ENCODE peak calls at places on chromosomes 13 and 19, in ten cellular contexts. W is lower lobe of right lung; Y is colonic mucosa; M is testis; I is uterus; F is prostate gland; E is mesendoderm; S is breast epithelium; R is naive thymus-derived CD4-positive, alpha-beta T cell; Q is esophagus squamous epithelium. B is an unnamed sample.

GRCh38 chr13:30905932-30906383 is at the start of gene MEDAG:
- DNase-seq in W (peak), Y (peak), M (peak), I (peak), F (no peak), E (no peak), S (peak), R (no peak), Q (peak), B (no peak)

GRCh38 chr13:32650705-32651311 is 64.6 kb downstream of the PDS5B start:
- DNase-seq in W (no peak), Y (peak), M (peak), I (no peak), F (peak), E (peak), S (no peak), R (peak), Q (no peak), B (peak)

GRCh38 chr13:30421093-30422055 is 919 bp upstream of the UBE2L5 start:
- DNase-seq in W (peak), Y (peak), M (peak), I (peak), F (peak), E (peak), S (peak), R (peak), Q (peak), B (peak)

GRCh38 chr13:76500894-76501293 is 385.3 kb downstream of the KCTD12 start:
- DNase-seq in W (no peak), Y (no peak), M (no peak), I (no peak), F (no peak), E (no peak), S (no peak), R (no peak), Q (no peak), B (no peak)

GRCh38 chr19:17671906-17672305 is 16.2 kb downstream of the UNC13A start:
- DNase-seq in W (no peak), Y (no peak), M (peak), I (no peak), F (no peak), E (peak), S (no peak), R (no peak), Q (no peak), B (no peak)

GRCh38 chr13:41064493-41064892 is 3.2 kb downstream of the WBP4 start:
- DNase-seq in W (no peak), Y (no peak), M (no peak), I (no peak), F (no peak), E (no peak), S (no peak), R (no peak), Q (no peak), B (no peak)

GRCh38 chr13:109119886-109120285 is 490.5 kb downstream of the MYO16 start:
- DNase-seq in W (no peak), Y (no peak), M (no peak), I (no peak), F (no peak), E (no peak), S (no peak), R (no peak), Q (no peak), B (no peak)

GRCh38 chr13:27450921-27451461 is 627 bp upstream of the MTIF3 start:
- DNase-seq in W (peak), Y (peak), M (peak), I (peak), F (peak), E (peak), S (peak), R (no peak), Q (no peak), B (peak)

GRCh38 chr19:24078688-24079087 is 8.3 kb upstream of the ZNF254 start:
- DNase-seq in W (no peak), Y (no peak), M (no peak), I (no peak), F (no peak), E (no peak), S (no peak), R (no peak), Q (no peak), B (no peak)

GRCh38 chr19:19062454-19063182 is 1.2 kb upstream of the SLC25A42 start:
- DNase-seq in W (no peak), Y (no peak), M (no peak), I (no peak), F (no peak), E (peak), S (no peak), R (no peak), Q (no peak), B (no peak)

GRCh38 chr13:106350208-106350607 is 185.3 kb downstream of the EFNB2 start:
- DNase-seq in W (peak), Y (peak), M (no peak), I (no peak), F (no peak), E (peak), S (no peak), R (no peak), Q (no peak), B (no peak)

GRCh38 chr13:33236021-33236420 is 49.5 kb downstream of the STARD13 start:
- DNase-seq in W (no peak), Y (no peak), M (no peak), I (no peak), F (no peak), E (no peak), S (no peak), R (no peak), Q (no peak), B (no peak)

GRCh38 chr13:101785858-101786257 is 333.4 kb downstream of the ITGBL1 start:
- DNase-seq in W (no peak), Y (no peak), M (peak), I (no peak), F (no peak), E (peak), S (no peak), R (no peak), Q (no peak), B (no peak)

GRCh38 chr19:3573858-3574637 is 1.3 kb downstream of the HMG20B start:
- DNase-seq in W (peak), Y (peak), M (peak), I (peak), F (peak), E (peak), S (peak), R (peak), Q (peak), B (peak)
- H3K27ac ChIP-seq in W (peak), Y (no peak), M (peak), I (no peak), F (peak), E (no peak), S (peak), R (peak), Q (peak), B (peak)

GRCh38 chr19:35249848-35250711 is 1.3 kb downstream of the LSR start:
- DNase-seq in W (no peak), Y (peak), M (no peak), I (no peak), F (no peak), E (no peak), S (no peak), R (no peak), Q (no peak), B (no peak)
- H3K27ac ChIP-seq in W (peak), Y (peak), M (no peak), I (no peak), F (peak), E (no peak), S (peak), R (no peak), Q (peak), B (no peak)

GRCh38 chr13:98525452-98525851 is 51.5 kb downstream of the STK24 start:
- DNase-seq in W (no peak), Y (no peak), M (no peak), I (no peak), F (no peak), E (peak), S (no peak), R (no peak), Q (no peak), B (no peak)

GRCh38 chr13:98525852-98526512 is 50.9 kb downstream of the STK24 start:
- DNase-seq in W (no peak), Y (no peak), M (no peak), I (no peak), F (no peak), E (no peak), S (no peak), R (no peak), Q (no peak), B (no peak)

GRCh38 chr13:98523455-98524102 is 53.3 kb downstream of the STK24 start:
- DNase-seq in W (no peak), Y (no peak), M (no peak), I (no peak), F (no peak), E (no peak), S (no peak), R (no peak), Q (no peak), B (no peak)

GRCh38 chr13:98524391-98524790 is 52.5 kb downstream of the STK24 start:
- DNase-seq in W (no peak), Y (no peak), M (no peak), I (no peak), F (no peak), E (no peak), S (no peak), R (no peak), Q (no peak), B (no peak)

GRCh38 chr13:98524793-98525192 is 52.1 kb downstream of the STK24 start:
- DNase-seq in W (no peak), Y (no peak), M (no peak), I (no peak), F (no peak), E (no peak), S (no peak), R (no peak), Q (no peak), B (no peak)
- H3K27ac ChIP-seq in W (no peak), Y (no peak), M (no peak), I (no peak), F (no peak), E (no peak), S (no peak), R (no peak), Q (no peak), B (peak)

GRCh38 chr19:751501-752341 is 809 bp downstream of the MISP start:
- DNase-seq in W (no peak), Y (peak), M (no peak), I (no peak), F (no peak), E (peak), S (no peak), R (no peak), Q (no peak), B (no peak)
- H3K27ac ChIP-seq in W (peak), Y (peak), M (no peak), I (no peak), F (peak), E (no peak), S (peak), R (no peak), Q (peak), B (no peak)

DNA sequence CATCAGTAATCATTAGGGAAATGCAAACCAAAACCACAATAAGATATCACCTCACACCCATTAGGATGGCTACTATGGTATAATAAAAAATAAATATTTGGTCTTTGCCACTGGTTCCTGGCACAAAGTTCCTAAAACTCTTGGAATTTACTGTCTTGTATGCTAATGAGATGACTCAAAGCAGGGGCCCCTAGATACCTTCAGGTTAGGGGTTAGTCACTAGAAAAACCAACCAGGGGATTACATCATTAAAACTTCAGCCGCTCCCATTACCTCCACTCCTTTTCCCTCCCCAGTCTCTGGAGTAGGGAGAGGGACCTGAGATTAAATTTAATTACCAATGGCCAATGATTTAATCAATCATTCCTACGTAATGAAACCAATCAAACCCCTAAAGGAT is 49.6 kb downstream of the THSD1 start:
- DNase-seq in W (no peak), Y (no peak), M (no peak), I (no peak), F (no peak), E (peak), S (no peak), R (no peak), Q (no peak), B (no peak)
- H3K27ac ChIP-seq in W (no peak), Y (no peak), M (no peak), I (no peak), F (no peak), E (no peak), S (no peak), R (no peak), Q (no peak), B (no peak)

GRCh38 chr19:755063-755462 is 4.2 kb downstream of the MISP start:
- DNase-seq in W (no peak), Y (peak), M (no peak), I (no peak), F (no peak), E (no peak), S (no peak), R (no peak), Q (no peak), B (no peak)
- H3K27ac ChIP-seq in W (no peak), Y (peak), M (no peak), I (no peak), F (no peak), E (no peak), S (no peak), R (no peak), Q (no peak), B (no peak)

GRCh38 chr13:71867101-71867814 is at the start of gene DACH1:
- DNase-seq in W (peak), Y (peak), M (peak), I (peak), F (peak), E (peak), S (no peak), R (no peak), Q (peak), B (peak)
- H3K27ac ChIP-seq in W (peak), Y (peak), M (peak), I (peak), F (peak), E (no peak), S (peak), R (no peak), Q (peak), B (no peak)

GRCh38 chr13:97246596-97246995 is 24.5 kb downstream of the MBNL2 start:
- DNase-seq in W (no peak), Y (no peak), M (no peak), I (no peak), F (no peak), E (no peak), S (no peak), R (no peak), Q (no peak), B (no peak)

GRCh38 chr13:97250560-97250959 is 28.4 kb downstream of the MBNL2 start:
- DNase-seq in W (no peak), Y (no peak), M (no peak), I (no peak), F (no peak), E (no peak), S (no peak), R (no peak), Q (no peak), B (no peak)

GRCh38 chr13:97249093-97249787 is 27.1 kb downstream of the MBNL2 start:
- DNase-seq in W (no peak), Y (no peak), M (no peak), I (no peak), F (no peak), E (no peak), S (no peak), R (no peak), Q (no peak), B (no peak)

GRCh38 chr13:97249797-97250495 is 27.8 kb downstream of the MBNL2 start:
- DNase-seq in W (no peak), Y (no peak), M (no peak), I (no peak), F (no peak), E (no peak), S (no peak), R (no peak), Q (no peak), B (no peak)

GRCh38 chr13:97248243-97248642 is 26.1 kb downstream of the MBNL2 start:
- DNase-seq in W (no peak), Y (no peak), M (no peak), I (no peak), F (no peak), E (no peak), S (no peak), R (no peak), Q (no peak), B (no peak)
- H3K27ac ChIP-seq in W (no peak), Y (no peak), M (peak), I (peak), F (no peak), E (no peak), S (peak), R (no peak), Q (peak), B (no peak)

GRCh38 chr13:59861676-59862075 is 302.1 kb downstream of the DIAPH3 start:
- DNase-seq in W (no peak), Y (no peak), M (no peak), I (no peak), F (no peak), E (no peak), S (no peak), R (no peak), Q (no peak), B (no peak)
- H3K27ac ChIP-seq in W (no peak), Y (no peak), M (no peak), I (no peak), F (no peak), E (no peak), S (no peak), R (no peak), Q (no peak), B (no peak)

B was measured in CD4-positive, CD25-positive, alpha-beta regulatory T cell.